ENCODE peak calls at places on chromosomes 5 and 9, in ten cellular contexts. R is esophagus squamous epithelium, P is SIG-M5, Q is dorsolateral prefrontal cortex, N is AG20443, H is RWPE2, U is germinal center, T is KG1, Z is T47D, B is substantia nigra. K is an unnamed sample.

GRCh38 chr5:98301567-98301966 is 471.9 kb upstream of the RGMB start:
- DNase-seq in B (no peak), R (no peak), Z (no peak), H (no peak), P (no peak), N (no peak), U (no peak), Q (no peak), T (no peak), K (no peak)

GRCh38 chr9:79745752-79746336 is 174.1 kb downstream of the TLE4 start:
- DNase-seq in N (no peak), B (no peak), Q (no peak), P (no peak), Z (no peak), R (no peak), T (no peak), H (no peak), U (no peak), K (no peak)

GRCh38 chr9:31388660-31389059 is 995.8 kb upstream of the ACO1 start:
- DNase-seq in B (no peak), P (no peak), T (no peak), Q (no peak), N (no peak), U (no peak), R (no peak), H (no peak), Z (no peak), K (no peak)

GRCh38 chr9:89448821-89449220 is 49.1 kb downstream of the SEMA4D start:
- DNase-seq in T (no peak), Q (no peak), P (no peak), U (no peak), H (no peak), B (no peak), N (no peak), Z (no peak), R (no peak), K (no peak)

GRCh38 chr5:108521841-108522506 is 140.1 kb upstream of the FBXL17 start:
- DNase-seq in T (no peak), H (no peak), U (peak; percentile 13), Z (peak; percentile 43), Q (no peak), R (no peak), N (peak; percentile 61), P (no peak), B (no peak), K (no peak)

GRCh38 chr9:137486141-137486490 is 27.0 kb upstream of the NSMF start:
- DNase-seq in R (no peak), B (no peak), N (no peak), T (no peak), U (no peak), H (no peak), Q (no peak), Z (no peak), P (no peak), K (no peak)

GRCh38 chr9:131627846-131628820 is 82.8 kb downstream of the PRRT1B start:
- DNase-seq in H (no peak), Q (no peak), U (peak; percentile 65), Z (no peak), R (no peak), B (no peak), T (no peak), N (peak; percentile 35), P (no peak), K (peak; percentile 17)

GRCh38 chr9:88593537-88594185 is 58.7 kb downstream of the NXNL2 start:
- DNase-seq in B (no peak), Z (peak; percentile 13), Q (peak; percentile 13), R (no peak), N (peak; percentile 67), P (no peak), T (peak; percentile 52), H (no peak), U (peak; percentile 53), K (no peak)

GRCh38 chr5:171450423-171451246 is 31.2 kb downstream of the FGF18 start:
- DNase-seq in T (no peak), B (no peak), Z (no peak), R (no peak), U (no peak), P (no peak), H (no peak), Q (no peak), N (peak; percentile 94), K (no peak)

GRCh38 chr5:32027093-32027716 is 146.9 kb downstream of the GOLPH3 start:
- DNase-seq in B (no peak), Q (no peak), Z (no peak), H (no peak), R (no peak), U (no peak), P (no peak), N (no peak), T (no peak), K (no peak)

GRCh38 chr5:140111859-140112551 is 1.9 kb upstream of the PURA start:
- DNase-seq in U (no peak), N (no peak), R (no peak), Z (no peak), Q (no peak), T (no peak), B (no peak), P (no peak), H (no peak), K (no peak)

GRCh38 chr5:175598774-175599173 is 59.1 kb upstream of the HRH2 start:
- DNase-seq in B (no peak), Z (no peak), R (no peak), Q (no peak), N (no peak), H (no peak), T (no peak), U (no peak), P (no peak), K (no peak)

K was measured in GF-D8.